ENCODE peak calls at places on chromosome 5, in four cellular contexts. One of them, this sample, is unnamed.

GRCh38 chr5:172185096-172185461 is 2.9 kb downstream of the STK10 start:
- DNase-seq in WTC11: no peak
- DNase-seq in HCT116: no peak
- DNase-seq in H1: no peak
- DNase-seq in this sample: no peak

GRCh38 chr5:406041-406440 is 36.9 kb upstream of the EXOC3 start:
- DNase-seq in H1: no peak
- DNase-seq in WTC11: no peak
- DNase-seq in HCT116: no peak
- DNase-seq in this sample: no peak

GRCh38 chr5:160467555-160468418 is 46.1 kb downstream of the PTTG1 start:
- DNase-seq in HCT116: no peak
- DNase-seq in WTC11: peak; percentile 57
- DNase-seq in H1: peak; percentile 63
- DNase-seq in this sample: no peak

GRCh38 chr5:36240779-36241635 is 718 bp downstream of the NADK2 start:
- DNase-seq in WTC11: peak; percentile 70
- DNase-seq in H1: peak; percentile 76
- DNase-seq in HCT116: no peak
- DNase-seq in this sample: peak; percentile 55

GRCh38 chr5:139422307-139422893 is 16.9 kb downstream of the DNAJC18 start:
- DNase-seq in HCT116: peak; percentile 48
- DNase-seq in H1: peak; percentile 56
- DNase-seq in WTC11: no peak
- DNase-seq in this sample: peak; percentile 79

GRCh38 chr5:177431317-177432142 is 5.1 kb downstream of the GRK6 start:
- DNase-seq in H1: no peak
- DNase-seq in HCT116: no peak
- DNase-seq in WTC11: no peak
- DNase-seq in this sample: no peak

GRCh38 chr5:54091416-54092130 is 218.8 kb downstream of the ARL15 start:
- DNase-seq in H1: no peak
- DNase-seq in HCT116: no peak
- DNase-seq in WTC11: no peak
- DNase-seq in this sample: no peak

GRCh38 chr5:170493028-170493820 is 10.6 kb upstream of the KCNIP1 start:
- DNase-seq in HCT116: no peak
- DNase-seq in H1: no peak
- DNase-seq in WTC11: no peak
- DNase-seq in this sample: no peak

GRCh38 chr5:150137997-150138396 is 17.6 kb downstream of the PDGFRB start:
- DNase-seq in HCT116: no peak
- DNase-seq in WTC11: no peak
- DNase-seq in H1: no peak
- DNase-seq in this sample: no peak

GRCh38 chr5:168612123-168612522 is 33.0 kb upstream of the PANK3 start:
- DNase-seq in WTC11: no peak
- DNase-seq in H1: no peak
- DNase-seq in HCT116: no peak
- DNase-seq in this sample: no peak

GRCh38 chr5:151098185-151098813 is 17.5 kb upstream of the TNIP1 start:
- DNase-seq in H1: no peak
- DNase-seq in WTC11: no peak
- DNase-seq in HCT116: no peak
- DNase-seq in this sample: no peak

GRCh38 chr5:6490693-6491092 is 42.0 kb downstream of the UBE2QL1 start:
- DNase-seq in H1: no peak
- DNase-seq in HCT116: no peak
- DNase-seq in WTC11: no peak
- DNase-seq in this sample: no peak

GRCh38 chr5:135546014-135546413 is 10.2 kb upstream of the NEUROG1 start:
- DNase-seq in HCT116: no peak
- DNase-seq in H1: no peak
- DNase-seq in WTC11: no peak
- DNase-seq in this sample: no peak

GRCh38 chr5:141517902-141518610 is 29.2 kb downstream of the PCDHGC5 start:
- DNase-seq in H1: no peak
- DNase-seq in WTC11: no peak
- DNase-seq in HCT116: no peak
- DNase-seq in this sample: no peak

GRCh38 chr5:92930057-92930456 is 651.0 kb downstream of the NR2F1-AS1 start:
- DNase-seq in HCT116: no peak
- DNase-seq in H1: no peak
- DNase-seq in WTC11: no peak
- DNase-seq in this sample: no peak

GRCh38 chr5:90866333-90866732 is 307.7 kb downstream of the ADGRV1 start:
- DNase-seq in HCT116: peak; percentile 27
- DNase-seq in H1: no peak
- DNase-seq in WTC11: no peak
- DNase-seq in this sample: peak; percentile 28

GRCh38 chr5:10333154-10334006 is 20.1 kb upstream of the MARCHF6 start:
- DNase-seq in WTC11: peak; percentile 65
- DNase-seq in H1: peak; percentile 77
- DNase-seq in HCT116: no peak
- DNase-seq in this sample: no peak

GRCh38 chr5:37214550-37214949 is 34.6 kb downstream of the CPLANE1 start:
- DNase-seq in H1: no peak
- DNase-seq in HCT116: no peak
- DNase-seq in WTC11: no peak
- DNase-seq in this sample: no peak

GRCh38 chr5:124745367-124746251 is 830 bp downstream of the ZNF608 start:
- DNase-seq in HCT116: no peak
- DNase-seq in H1: no peak
- DNase-seq in WTC11: no peak
- DNase-seq in this sample: no peak

GRCh38 chr5:64557911-64558310 is 52.1 kb downstream of the RGS7BP start:
- DNase-seq in H1: no peak
- DNase-seq in HCT116: no peak
- DNase-seq in WTC11: no peak
- DNase-seq in this sample: no peak

GRCh38 chr5:2353871-2354440 is 397.5 kb downstream of the IRX2 start:
- DNase-seq in WTC11: no peak
- DNase-seq in HCT116: no peak
- DNase-seq in H1: no peak
- DNase-seq in this sample: no peak

GRCh38 chr5:173202266-173202875 is 32.6 kb downstream of the NKX2-5 start:
- DNase-seq in HCT116: no peak
- DNase-seq in WTC11: no peak
- DNase-seq in H1: peak; percentile 52
- DNase-seq in this sample: no peak

GRCh38 chr5:84564311-84564710 is 179.6 kb upstream of the EDIL3 start:
- DNase-seq in WTC11: no peak
- DNase-seq in HCT116: no peak
- DNase-seq in H1: no peak
- DNase-seq in this sample: no peak

GRCh38 chr5:98206566-98206965 is 566.9 kb upstream of the RGMB start:
- DNase-seq in WTC11: no peak
- DNase-seq in H1: no peak
- DNase-seq in HCT116: no peak
- DNase-seq in this sample: no peak

GRCh38 chr5:79547982-79548381 is 34.0 kb upstream of the HOMER1 start:
- DNase-seq in HCT116: no peak
- DNase-seq in WTC11: no peak
- DNase-seq in H1: no peak
- DNase-seq in this sample: no peak

GRCh38 chr5:109404428-109404960 is 5.3 kb downstream of the PJA2 start:
- DNase-seq in H1: no peak
- DNase-seq in HCT116: no peak
- DNase-seq in WTC11: no peak
- DNase-seq in this sample: no peak

DNA sequence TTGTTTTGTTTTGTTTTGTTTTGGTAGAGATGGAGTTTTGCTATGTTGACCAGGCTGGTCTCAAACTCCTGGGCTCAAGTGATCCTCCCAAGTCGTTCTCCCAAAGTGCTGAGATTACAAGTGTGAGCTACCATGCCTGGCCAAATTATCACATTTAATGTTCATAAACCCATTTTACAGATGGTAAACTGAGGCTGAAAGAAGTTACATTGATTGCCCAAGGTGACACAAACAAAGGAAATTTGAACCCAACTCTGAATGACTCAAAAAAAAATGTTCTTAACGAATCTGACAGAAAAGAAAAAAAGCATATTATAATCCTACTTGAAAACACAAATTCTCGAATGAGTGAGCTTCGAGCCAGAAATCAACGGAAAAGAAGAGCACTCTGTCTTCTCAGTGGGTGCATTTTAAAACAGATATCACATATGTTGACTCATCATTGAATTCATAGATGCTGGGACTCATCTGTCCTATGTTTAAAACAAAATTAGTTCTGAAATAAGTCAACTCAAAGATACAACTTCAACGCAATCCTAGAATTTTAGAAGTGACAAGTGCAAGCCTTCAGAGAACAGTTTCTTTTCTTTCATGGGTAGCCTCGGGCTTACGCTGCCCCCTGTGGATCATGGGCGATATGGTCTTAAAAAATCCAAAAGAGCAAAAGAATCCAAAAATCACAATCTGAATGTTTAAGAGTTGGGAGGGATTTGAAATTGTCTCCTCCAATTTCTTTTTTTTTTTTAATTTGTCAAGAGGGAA is 28.4 kb downstream of the TIMD4 start:
- DNase-seq in WTC11: peak; percentile 50
- DNase-seq in HCT116: peak; percentile 7
- DNase-seq in H1: peak; percentile 54
- DNase-seq in this sample: peak; percentile 10
- TF ChIP-seq SP1 in WTC11: no peak
- TF ChIP-seq SP1 in HCT116: no peak
- TF ChIP-seq SP1 in H1: no peak
- TF ChIP-seq SP1 in this sample: no peak

DNA sequence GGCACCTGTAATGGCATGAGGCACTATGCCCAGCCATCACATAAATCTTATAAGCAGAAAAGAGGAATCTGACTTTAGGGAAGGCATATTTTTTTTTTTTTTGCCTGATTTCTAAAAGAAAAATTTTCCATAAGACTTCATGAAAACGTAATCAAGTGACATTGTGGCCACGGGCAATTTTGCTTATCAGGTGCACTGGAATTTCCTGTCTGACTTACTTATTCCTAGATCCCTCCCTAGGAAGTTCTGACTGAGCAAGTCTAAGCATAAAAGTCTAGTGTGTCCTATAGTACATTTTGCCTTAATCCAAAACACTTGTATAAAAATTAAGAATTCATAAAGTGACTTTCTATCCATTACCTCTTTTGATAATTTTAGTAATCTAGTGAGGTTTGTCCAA is 12.5 kb downstream of the C5orf46 start:
- DNase-seq in WTC11: no peak
- DNase-seq in HCT116: no peak
- DNase-seq in H1: no peak
- DNase-seq in this sample: no peak
- TF ChIP-seq SP1 in WTC11: no peak
- TF ChIP-seq SP1 in HCT116: no peak
- TF ChIP-seq SP1 in H1: no peak
- TF ChIP-seq SP1 in this sample: no peak

GRCh38 chr5:95393279-95393678 is 2.1 kb downstream of the FAM81B start:
- DNase-seq in HCT116: no peak
- DNase-seq in H1: no peak
- DNase-seq in WTC11: no peak
- DNase-seq in this sample: no peak

GRCh38 chr5:95390812-95391492 is at the start of gene FAM81B:
- DNase-seq in H1: no peak
- DNase-seq in WTC11: no peak
- DNase-seq in HCT116: no peak
- DNase-seq in this sample: no peak

DNA sequence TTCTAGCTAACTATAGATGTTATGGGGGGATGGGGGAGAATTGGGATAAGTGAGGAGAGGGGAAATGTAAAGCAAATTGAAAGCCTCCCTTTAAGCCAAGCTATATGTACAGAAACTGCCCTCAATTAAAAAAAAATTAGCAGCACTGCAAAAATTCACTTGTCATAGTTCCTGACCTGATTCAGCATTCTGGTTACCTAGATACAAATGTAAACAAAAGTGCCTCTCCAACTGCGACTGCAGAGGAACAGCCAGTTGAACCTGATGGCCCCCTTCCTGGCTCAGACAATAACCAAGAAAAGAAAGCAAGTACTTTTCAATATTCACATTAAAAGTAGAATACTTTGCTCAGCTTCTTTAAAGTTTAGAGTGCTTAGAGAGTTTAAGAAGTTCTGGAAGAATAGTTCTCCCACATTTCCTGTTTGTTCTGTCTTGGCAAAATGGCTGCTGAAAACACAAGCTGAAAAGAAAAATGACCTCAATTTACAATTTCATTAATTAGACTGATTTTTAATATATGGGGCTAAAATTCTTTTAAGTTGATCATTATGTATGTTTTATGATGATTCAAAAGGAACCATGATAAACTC is 1.5 kb downstream of the FAM81B start:
- DNase-seq in H1: no peak
- DNase-seq in WTC11: no peak
- DNase-seq in HCT116: no peak
- DNase-seq in this sample: no peak
- TF ChIP-seq SP1 in H1: no peak
- TF ChIP-seq SP1 in WTC11: no peak
- TF ChIP-seq SP1 in HCT116: no peak
- TF ChIP-seq SP1 in this sample: no peak

GRCh38 chr5:32276173-32276853 is 36.4 kb downstream of the MTMR12 start:
- DNase-seq in WTC11: peak; percentile 30
- DNase-seq in H1: no peak
- DNase-seq in HCT116: no peak
- DNase-seq in this sample: no peak
- TF ChIP-seq SP1 in WTC11: no peak
- TF ChIP-seq SP1 in H1: no peak
- TF ChIP-seq SP1 in HCT116: no peak
- TF ChIP-seq SP1 in this sample: no peak